ENCODE peak calls at places on chromosomes 13 and 19, in eight cellular contexts. One of them, this sample, is unnamed.

GRCh38 chr19:17309198-17309961 is at the start of gene DDA1:
- DNase-seq in fibroblast of lung: peak; percentile 100
- DNase-seq in effector memory CD4-positive, alpha-beta T cell: peak; percentile 99
- DNase-seq in CD4-positive, CD25-positive, alpha-beta regulatory T cell: peak; percentile 100
- DNase-seq in heart right ventricle: peak; percentile 97
- DNase-seq in neuronal stem cell: peak; percentile 99
- DNase-seq in kidney: peak; percentile 99
- DNase-seq in GM23338: peak; percentile 100
- DNase-seq in this sample: peak; percentile 98

GRCh38 chr19:9584073-9584833 is at the start of gene ZNF121:
- DNase-seq in CD4-positive, CD25-positive, alpha-beta regulatory T cell: peak; percentile 85
- DNase-seq in fibroblast of lung: peak; percentile 78
- DNase-seq in heart right ventricle: peak; percentile 85
- DNase-seq in GM23338: peak; percentile 97
- DNase-seq in effector memory CD4-positive, alpha-beta T cell: peak; percentile 56
- DNase-seq in neuronal stem cell: peak; percentile 80
- DNase-seq in kidney: peak; percentile 94
- DNase-seq in this sample: peak; percentile 88

GRCh38 chr13:107441279-107441678 is 774.1 kb downstream of the LIG4 start:
- DNase-seq in CD4-positive, CD25-positive, alpha-beta regulatory T cell: no peak
- DNase-seq in GM23338: no peak
- DNase-seq in kidney: no peak
- DNase-seq in heart right ventricle: no peak
- DNase-seq in fibroblast of lung: peak; percentile 96
- DNase-seq in neuronal stem cell: no peak
- DNase-seq in effector memory CD4-positive, alpha-beta T cell: no peak
- DNase-seq in this sample: no peak

GRCh38 chr13:50081106-50081898 is 66.1 kb downstream of the KCNRG start:
- DNase-seq in kidney: peak; percentile 89
- DNase-seq in heart right ventricle: peak; percentile 56
- DNase-seq in CD4-positive, CD25-positive, alpha-beta regulatory T cell: peak; percentile 62
- DNase-seq in neuronal stem cell: no peak
- DNase-seq in GM23338: peak; percentile 73
- DNase-seq in effector memory CD4-positive, alpha-beta T cell: peak; percentile 29
- DNase-seq in fibroblast of lung: no peak
- DNase-seq in this sample: peak; percentile 68

GRCh38 chr19:11495481-11495880 is 10.2 kb downstream of the ZNF653 start:
- DNase-seq in kidney: no peak
- DNase-seq in CD4-positive, CD25-positive, alpha-beta regulatory T cell: no peak
- DNase-seq in neuronal stem cell: no peak
- DNase-seq in GM23338: no peak
- DNase-seq in heart right ventricle: no peak
- DNase-seq in fibroblast of lung: no peak
- DNase-seq in effector memory CD4-positive, alpha-beta T cell: no peak
- DNase-seq in this sample: no peak

GRCh38 chr13:100532090-100532766 is 56.4 kb downstream of the GGACT start:
- DNase-seq in CD4-positive, CD25-positive, alpha-beta regulatory T cell: no peak
- DNase-seq in kidney: no peak
- DNase-seq in neuronal stem cell: no peak
- DNase-seq in GM23338: peak; percentile 33
- DNase-seq in heart right ventricle: no peak
- DNase-seq in effector memory CD4-positive, alpha-beta T cell: no peak
- DNase-seq in fibroblast of lung: no peak
- DNase-seq in this sample: no peak

GRCh38 chr13:39603424-39603947 is 493 bp upstream of the LHFPL6 start:
- DNase-seq in kidney: no peak
- DNase-seq in effector memory CD4-positive, alpha-beta T cell: no peak
- DNase-seq in GM23338: peak; percentile 47
- DNase-seq in fibroblast of lung: peak; percentile 34
- DNase-seq in heart right ventricle: no peak
- DNase-seq in neuronal stem cell: no peak
- DNase-seq in CD4-positive, CD25-positive, alpha-beta regulatory T cell: no peak
- DNase-seq in this sample: peak; percentile 39

GRCh38 chr13:59745395-59745788 is 418.3 kb downstream of the DIAPH3 start:
- DNase-seq in fibroblast of lung: peak; percentile 56
- DNase-seq in heart right ventricle: no peak
- DNase-seq in CD4-positive, CD25-positive, alpha-beta regulatory T cell: no peak
- DNase-seq in neuronal stem cell: no peak
- DNase-seq in GM23338: no peak
- DNase-seq in kidney: no peak
- DNase-seq in effector memory CD4-positive, alpha-beta T cell: no peak
- DNase-seq in this sample: no peak

GRCh38 chr13:99528547-99528946 is 27.3 kb downstream of the TM9SF2 start:
- DNase-seq in GM23338: no peak
- DNase-seq in fibroblast of lung: no peak
- DNase-seq in effector memory CD4-positive, alpha-beta T cell: peak; percentile 7
- DNase-seq in heart right ventricle: no peak
- DNase-seq in neuronal stem cell: no peak
- DNase-seq in kidney: no peak
- DNase-seq in CD4-positive, CD25-positive, alpha-beta regulatory T cell: peak; percentile 70
- DNase-seq in this sample: no peak

GRCh38 chr19:4636151-4636717 is 3.1 kb upstream of the TNFAIP8L1 start:
- DNase-seq in neuronal stem cell: peak; percentile 78
- DNase-seq in effector memory CD4-positive, alpha-beta T cell: peak; percentile 53
- DNase-seq in fibroblast of lung: peak; percentile 38
- DNase-seq in CD4-positive, CD25-positive, alpha-beta regulatory T cell: peak; percentile 73
- DNase-seq in heart right ventricle: peak; percentile 83
- DNase-seq in GM23338: peak; percentile 79
- DNase-seq in kidney: peak; percentile 88
- DNase-seq in this sample: peak; percentile 22

GRCh38 chr13:100646030-100646673 is 28.4 kb downstream of the TMTC4 start:
- DNase-seq in neuronal stem cell: no peak
- DNase-seq in GM23338: peak; percentile 76
- DNase-seq in CD4-positive, CD25-positive, alpha-beta regulatory T cell: no peak
- DNase-seq in effector memory CD4-positive, alpha-beta T cell: no peak
- DNase-seq in kidney: no peak
- DNase-seq in heart right ventricle: no peak
- DNase-seq in fibroblast of lung: peak; percentile 40
- DNase-seq in this sample: peak; percentile 64

GRCh38 chr13:53321301-53321700 is 292.7 kb downstream of the OLFM4 start:
- DNase-seq in heart right ventricle: no peak
- DNase-seq in kidney: no peak
- DNase-seq in effector memory CD4-positive, alpha-beta T cell: no peak
- DNase-seq in CD4-positive, CD25-positive, alpha-beta regulatory T cell: no peak
- DNase-seq in neuronal stem cell: no peak
- DNase-seq in fibroblast of lung: no peak
- DNase-seq in GM23338: no peak
- DNase-seq in this sample: no peak

GRCh38 chr19:574658-575526 is 2.5 kb downstream of the BSG start:
- DNase-seq in kidney: peak; percentile 74
- DNase-seq in fibroblast of lung: peak; percentile 67
- DNase-seq in effector memory CD4-positive, alpha-beta T cell: no peak
- DNase-seq in heart right ventricle: peak; percentile 69
- DNase-seq in CD4-positive, CD25-positive, alpha-beta regulatory T cell: no peak
- DNase-seq in GM23338: peak; percentile 16
- DNase-seq in neuronal stem cell: no peak
- DNase-seq in this sample: no peak

GRCh38 chr13:24520733-24521132 is 8.2 kb upstream of the PARP4 start:
- DNase-seq in neuronal stem cell: no peak
- DNase-seq in effector memory CD4-positive, alpha-beta T cell: no peak
- DNase-seq in kidney: no peak
- DNase-seq in fibroblast of lung: no peak
- DNase-seq in heart right ventricle: no peak
- DNase-seq in GM23338: no peak
- DNase-seq in CD4-positive, CD25-positive, alpha-beta regulatory T cell: no peak
- DNase-seq in this sample: no peak

GRCh38 chr13:112107289-112107688 is 40.3 kb downstream of the SOX1 start:
- DNase-seq in kidney: no peak
- DNase-seq in GM23338: no peak
- DNase-seq in heart right ventricle: no peak
- DNase-seq in fibroblast of lung: no peak
- DNase-seq in CD4-positive, CD25-positive, alpha-beta regulatory T cell: no peak
- DNase-seq in effector memory CD4-positive, alpha-beta T cell: no peak
- DNase-seq in neuronal stem cell: no peak
- DNase-seq in this sample: no peak

GRCh38 chr13:81377926-81378325 is 1037.0 kb upstream of the SPRY2 start:
- DNase-seq in heart right ventricle: no peak
- DNase-seq in GM23338: no peak
- DNase-seq in fibroblast of lung: peak; percentile 0
- DNase-seq in kidney: no peak
- DNase-seq in neuronal stem cell: no peak
- DNase-seq in CD4-positive, CD25-positive, alpha-beta regulatory T cell: no peak
- DNase-seq in effector memory CD4-positive, alpha-beta T cell: no peak
- DNase-seq in this sample: no peak

GRCh38 chr13:79018166-79018565 is 359.2 kb upstream of the OBI1 start:
- DNase-seq in fibroblast of lung: no peak
- DNase-seq in neuronal stem cell: no peak
- DNase-seq in heart right ventricle: no peak
- DNase-seq in effector memory CD4-positive, alpha-beta T cell: no peak
- DNase-seq in CD4-positive, CD25-positive, alpha-beta regulatory T cell: no peak
- DNase-seq in kidney: no peak
- DNase-seq in GM23338: no peak
- DNase-seq in this sample: no peak

GRCh38 chr19:15471639-15472101 is 7.3 kb upstream of the RASAL3 start:
- DNase-seq in kidney: no peak
- DNase-seq in GM23338: peak; percentile 41
- DNase-seq in CD4-positive, CD25-positive, alpha-beta regulatory T cell: no peak
- DNase-seq in neuronal stem cell: no peak
- DNase-seq in heart right ventricle: no peak
- DNase-seq in effector memory CD4-positive, alpha-beta T cell: no peak
- DNase-seq in fibroblast of lung: no peak
- DNase-seq in this sample: no peak

GRCh38 chr13:93326427-93326826 is 99.8 kb downstream of the GPC6 start:
- DNase-seq in kidney: no peak
- DNase-seq in fibroblast of lung: no peak
- DNase-seq in CD4-positive, CD25-positive, alpha-beta regulatory T cell: no peak
- DNase-seq in effector memory CD4-positive, alpha-beta T cell: no peak
- DNase-seq in neuronal stem cell: no peak
- DNase-seq in heart right ventricle: no peak
- DNase-seq in GM23338: no peak
- DNase-seq in this sample: no peak
- H3K27ac ChIP-seq in kidney: no peak overlapping the region
- H3K27ac ChIP-seq in fibroblast of lung: no peak overlapping the region
- H3K27ac ChIP-seq in CD4-positive, CD25-positive, alpha-beta regulatory T cell: no peak overlapping the region
- H3K27ac ChIP-seq in effector memory CD4-positive, alpha-beta T cell: no peak overlapping the region
- H3K27ac ChIP-seq in neuronal stem cell: no peak overlapping the region
- H3K27ac ChIP-seq in heart right ventricle: no peak overlapping the region
- H3K27ac ChIP-seq in GM23338: no peak overlapping the region
- H3K27ac ChIP-seq in this sample: no peak overlapping the region

DNA sequence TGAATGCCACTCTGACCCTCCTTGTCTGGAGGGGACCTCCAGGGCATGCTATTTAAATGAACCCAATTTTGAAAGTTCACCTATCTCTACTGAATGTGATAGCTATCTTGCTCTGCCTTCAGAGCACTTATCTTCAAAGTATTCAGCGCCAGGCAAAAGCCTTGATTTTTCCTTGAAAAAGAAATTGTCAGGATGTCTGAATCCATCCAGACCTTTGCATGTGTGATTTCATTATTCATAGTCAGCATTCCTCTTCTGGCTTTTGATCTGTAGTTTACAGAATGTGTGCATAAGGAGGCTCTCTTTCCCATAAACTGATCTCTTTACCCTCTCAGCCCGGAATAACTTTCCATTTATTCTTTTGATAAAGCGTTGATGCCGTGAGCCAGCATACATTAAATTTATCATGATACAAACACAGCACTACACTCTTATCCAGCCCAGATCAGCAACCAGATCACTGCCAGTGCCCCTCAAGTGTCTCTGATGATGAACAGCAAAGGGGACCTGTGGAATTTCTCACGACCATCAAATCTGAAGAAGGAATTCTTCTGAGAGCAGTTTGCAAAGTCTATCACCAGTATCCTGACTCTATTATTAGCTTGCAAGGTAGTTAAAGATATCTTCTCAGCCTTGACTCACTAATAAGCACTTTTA is 130.8 kb downstream of the DNAJC15 start:
- DNase-seq in heart right ventricle: no peak
- DNase-seq in CD4-positive, CD25-positive, alpha-beta regulatory T cell: no peak
- DNase-seq in fibroblast of lung: peak; percentile 60
- DNase-seq in effector memory CD4-positive, alpha-beta T cell: no peak
- DNase-seq in kidney: no peak
- DNase-seq in GM23338: no peak
- DNase-seq in neuronal stem cell: no peak
- DNase-seq in this sample: no peak
- H3K27ac ChIP-seq in heart right ventricle: no peak overlapping the region
- H3K27ac ChIP-seq in CD4-positive, CD25-positive, alpha-beta regulatory T cell: no peak overlapping the region
- H3K27ac ChIP-seq in fibroblast of lung: no peak overlapping the region
- H3K27ac ChIP-seq in effector memory CD4-positive, alpha-beta T cell: no peak overlapping the region
- H3K27ac ChIP-seq in kidney: no peak overlapping the region
- H3K27ac ChIP-seq in GM23338: no peak overlapping the region
- H3K27ac ChIP-seq in neuronal stem cell: no peak overlapping the region
- H3K27ac ChIP-seq in this sample: no peak overlapping the region

GRCh38 chr19:35741216-35741541 is 1.1 kb downstream of the IGFLR1 start:
- DNase-seq in effector memory CD4-positive, alpha-beta T cell: no peak
- DNase-seq in CD4-positive, CD25-positive, alpha-beta regulatory T cell: no peak
- DNase-seq in fibroblast of lung: no peak
- DNase-seq in heart right ventricle: no peak
- DNase-seq in kidney: no peak
- DNase-seq in GM23338: no peak
- DNase-seq in neuronal stem cell: no peak
- DNase-seq in this sample: no peak
- H3K27ac ChIP-seq in effector memory CD4-positive, alpha-beta T cell: peak overlapping the region; percentile 82
- H3K27ac ChIP-seq in CD4-positive, CD25-positive, alpha-beta regulatory T cell: peak overlapping the region; percentile 100
- H3K27ac ChIP-seq in fibroblast of lung: peak overlapping the region; percentile 59
- H3K27ac ChIP-seq in heart right ventricle: peak overlapping the region; percentile 81
- H3K27ac ChIP-seq in kidney: peak overlapping the region; percentile 71
- H3K27ac ChIP-seq in GM23338: peak overlapping the region; percentile 96
- H3K27ac ChIP-seq in neuronal stem cell: peak overlapping the region; percentile 98
- H3K27ac ChIP-seq in this sample: peak overlapping the region; percentile 95

GRCh38 chr19:37929512-37929911 is 22.5 kb downstream of the SIPA1L3 start:
- DNase-seq in effector memory CD4-positive, alpha-beta T cell: no peak
- DNase-seq in heart right ventricle: no peak
- DNase-seq in CD4-positive, CD25-positive, alpha-beta regulatory T cell: no peak
- DNase-seq in neuronal stem cell: no peak
- DNase-seq in fibroblast of lung: no peak
- DNase-seq in kidney: no peak
- DNase-seq in GM23338: peak; percentile 82
- DNase-seq in this sample: no peak

GRCh38 chr19:37928527-37929286 is 21.7 kb downstream of the SIPA1L3 start:
- DNase-seq in fibroblast of lung: no peak
- DNase-seq in effector memory CD4-positive, alpha-beta T cell: no peak
- DNase-seq in heart right ventricle: no peak
- DNase-seq in GM23338: peak; percentile 67
- DNase-seq in kidney: no peak
- DNase-seq in CD4-positive, CD25-positive, alpha-beta regulatory T cell: no peak
- DNase-seq in neuronal stem cell: no peak
- DNase-seq in this sample: no peak

GRCh38 chr19:37932985-37933953 is 26.3 kb downstream of the SIPA1L3 start:
- DNase-seq in kidney: peak; percentile 73
- DNase-seq in heart right ventricle: no peak
- DNase-seq in GM23338: no peak
- DNase-seq in neuronal stem cell: no peak
- DNase-seq in fibroblast of lung: peak; percentile 71
- DNase-seq in effector memory CD4-positive, alpha-beta T cell: no peak
- DNase-seq in CD4-positive, CD25-positive, alpha-beta regulatory T cell: no peak
- DNase-seq in this sample: no peak

GRCh38 chr19:37931941-37932655 is 25.1 kb downstream of the SIPA1L3 start:
- DNase-seq in neuronal stem cell: peak; percentile 70
- DNase-seq in GM23338: peak; percentile 90
- DNase-seq in fibroblast of lung: peak; percentile 88
- DNase-seq in effector memory CD4-positive, alpha-beta T cell: no peak
- DNase-seq in CD4-positive, CD25-positive, alpha-beta regulatory T cell: no peak
- DNase-seq in kidney: peak; percentile 95
- DNase-seq in heart right ventricle: peak; percentile 26
- DNase-seq in this sample: peak; percentile 60

DNA sequence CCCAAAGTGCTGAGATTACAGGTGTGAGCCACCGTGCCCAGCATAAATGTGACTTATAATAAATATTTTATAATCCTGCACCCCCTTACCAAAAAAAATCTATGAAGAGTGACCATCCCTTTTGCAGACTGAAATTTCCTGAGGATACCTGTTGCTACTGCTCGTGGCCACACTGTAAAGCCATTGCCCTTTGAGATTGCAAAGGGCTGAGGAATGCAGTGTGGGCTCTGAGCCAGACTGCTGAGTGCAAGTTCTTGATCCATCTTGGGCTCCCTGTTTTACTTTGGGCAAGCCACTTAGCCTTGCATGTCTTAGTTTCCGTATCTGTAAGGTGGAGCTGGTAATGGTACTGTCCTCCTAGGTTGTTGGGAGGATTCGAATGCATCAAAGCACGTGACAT is 23.4 kb downstream of the SIPA1L3 start:
- DNase-seq in GM23338: no peak
- DNase-seq in CD4-positive, CD25-positive, alpha-beta regulatory T cell: no peak
- DNase-seq in heart right ventricle: no peak
- DNase-seq in neuronal stem cell: no peak
- DNase-seq in kidney: no peak
- DNase-seq in effector memory CD4-positive, alpha-beta T cell: no peak
- DNase-seq in fibroblast of lung: peak; percentile 60
- DNase-seq in this sample: no peak
- H3K27ac ChIP-seq in GM23338: peak overlapping the region; percentile 3
- H3K27ac ChIP-seq in CD4-positive, CD25-positive, alpha-beta regulatory T cell: no peak overlapping the region
- H3K27ac ChIP-seq in heart right ventricle: no peak overlapping the region
- H3K27ac ChIP-seq in neuronal stem cell: no peak overlapping the region
- H3K27ac ChIP-seq in kidney: no peak overlapping the region
- H3K27ac ChIP-seq in effector memory CD4-positive, alpha-beta T cell: no peak overlapping the region
- H3K27ac ChIP-seq in fibroblast of lung: no peak overlapping the region
- H3K27ac ChIP-seq in this sample: no peak overlapping the region